ENCODE peak calls at places on chromosomes 16 and 17, in six cellular contexts. D is esophagus squamous epithelium, Q is PC-9, E is esophagus muscularis mucosa, H is right lobe of liver, K is GM23248. G is an unnamed sample.
A peak's percentile ranks its signal among the peaks of the same experiment; 100 is the strongest.

GRCh38 chr16:15829460-15829859 is 27.4 kb downstream of the MYH11 start:
- DNase-seq in Q (no peak), H (no peak), E (peak; percentile 94), D (no peak), K (peak; percentile 22), G (no peak)

GRCh38 chr17:56173026-56173425 is 19.8 kb downstream of the ANKFN1 start:
- DNase-seq in E (no peak), H (no peak), D (no peak), Q (no peak), K (no peak), G (no peak)

GRCh38 chr17:39638317-39638716 is 1.4 kb downstream of the STARD3 start:
- DNase-seq in D (no peak), Q (no peak), E (no peak), H (no peak), K (no peak), G (no peak)

GRCh38 chr16:684961-685696 is 995 bp upstream of the JMJD8 start:
- DNase-seq in H (peak; percentile 69), E (no peak), Q (no peak), D (no peak), K (no peak), G (no peak)

GRCh38 chr16:69131167-69131748 is 1.1 kb downstream of the CHTF8 start:
- DNase-seq in E (no peak), Q (no peak), K (peak; percentile 51), D (no peak), H (no peak), G (no peak)

GRCh38 chr17:29595943-29596774 is 3.2 kb downstream of the ANKRD13B start:
- DNase-seq in H (no peak), D (no peak), E (no peak), Q (peak; percentile 25), K (no peak), G (no peak)

GRCh38 chr16:68081796-68082567 is 3.2 kb upstream of the NFATC3 start:
- DNase-seq in K (peak; percentile 14), Q (no peak), D (no peak), H (peak; percentile 47), E (peak; percentile 79), G (no peak)

GRCh38 chr16:1834096-1834495 is 7.1 kb downstream of the FAHD1 start:
- DNase-seq in D (no peak), E (no peak), H (no peak), K (no peak), Q (no peak), G (no peak)

GRCh38 chr17:50883850-50884291 is 17.7 kb upstream of the TOB1 start:
- DNase-seq in Q (no peak), E (no peak), H (peak; percentile 46), D (no peak), K (no peak), G (no peak)

GRCh38 chr17:1999557-2000251 is 25.4 kb downstream of the RTN4RL1 start:
- DNase-seq in H (peak; percentile 87), D (no peak), K (peak; percentile 30), Q (no peak), E (no peak), G (no peak)

GRCh38 chr16:58031016-58031800 is 5.7 kb downstream of the MMP15 start:
- DNase-seq in H (peak; percentile 91), K (no peak), E (no peak), D (no peak), Q (peak; percentile 28), G (no peak)

GRCh38 chr16:66070140-66070887 is 296.2 kb upstream of the CDH5 start:
- DNase-seq in D (no peak), Q (no peak), E (peak; percentile 93), H (peak; percentile 56), K (peak; percentile 29), G (no peak)

GRCh38 chr16:56643080-56643778 is 4.8 kb downstream of the MT1A start:
- DNase-seq in D (no peak), Q (peak; percentile 69), K (peak; percentile 65), H (peak; percentile 95), E (no peak), G (no peak)

GRCh38 chr17:50205111-50205821 is 3.8 kb upstream of the COL1A1 start:
- DNase-seq in Q (no peak), H (no peak), K (peak; percentile 68), E (no peak), D (no peak), G (peak; percentile 23)

GRCh38 chr17:68594552-68594951 is 6.6 kb downstream of the FAM20A start:
- DNase-seq in H (no peak), D (no peak), E (peak; percentile 66), Q (no peak), K (no peak), G (no peak)
- H3K27ac ChIP-seq in H (no peak overlapping the region), D (peak overlapping the region; percentile 21), E (no peak overlapping the region), Q (no peak overlapping the region), K (no peak overlapping the region), G (no peak overlapping the region)

DNA sequence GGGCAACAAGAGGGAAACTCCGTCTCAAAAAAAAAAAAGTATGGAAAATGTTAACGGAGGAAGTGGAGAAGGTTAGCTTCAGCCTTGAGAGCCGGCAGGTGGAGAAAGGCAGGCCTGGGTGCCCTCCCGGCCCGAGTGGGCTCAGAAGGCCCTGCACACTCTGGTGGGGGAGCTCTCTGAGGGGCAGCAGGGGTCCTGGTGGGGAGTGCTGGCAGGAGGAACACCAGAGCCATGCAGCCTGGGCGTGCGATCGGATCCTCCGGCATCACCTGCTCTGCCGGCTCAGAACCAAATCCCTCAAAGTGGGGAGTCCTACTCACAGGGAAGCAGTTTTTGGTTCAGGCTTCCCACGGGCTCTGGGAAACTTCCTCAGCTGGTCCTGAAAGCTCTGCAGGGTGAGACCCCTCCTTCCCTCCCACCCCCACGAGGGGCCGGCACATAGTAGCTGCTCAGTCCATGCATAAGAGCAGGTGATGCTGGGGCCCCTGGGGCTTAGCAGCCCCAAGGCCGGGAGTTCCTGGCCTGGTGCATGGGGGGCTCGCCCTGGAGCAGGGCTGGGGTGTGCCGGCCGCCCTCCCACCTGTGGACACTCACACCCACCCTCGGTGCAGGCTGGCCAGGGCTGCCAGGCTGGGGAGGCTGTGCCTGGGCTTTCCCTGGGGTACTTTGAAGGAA is 1.2 kb downstream of the FN3K start:
- DNase-seq in K (no peak), Q (no peak), D (no peak), H (no peak), E (no peak), G (no peak)
- H3K4me1 ChIP-seq in K (no peaks in the 10 kb centered on the region), Q (no peaks in the 10 kb centered on the region), D (peaks cover 24% of the 10 kb centered on the region), H (no peaks in the 10 kb centered on the region), E (peaks cover 27% of the 10 kb centered on the region), G (no peaks in the 10 kb centered on the region)

GRCh38 chr16:14014284-14014625 is 56.9 kb upstream of the MRTFB start:
- DNase-seq in K (no peak), H (no peak), Q (no peak), E (no peak), D (no peak), G (no peak)

GRCh38 chr16:14015461-14015860 is 55.7 kb upstream of the MRTFB start:
- DNase-seq in K (no peak), E (no peak), Q (no peak), H (no peak), D (no peak), G (no peak)

GRCh38 chr16:14015017-14015416 is 56.1 kb upstream of the MRTFB start:
- DNase-seq in E (no peak), K (no peak), Q (no peak), D (no peak), H (no peak), G (no peak)

GRCh38 chr16:14013145-14013570 is 58.0 kb upstream of the MRTFB start:
- DNase-seq in D (no peak), K (no peak), E (no peak), H (no peak), Q (no peak), G (no peak)

GRCh38 chr16:14013571-14014283 is 57.4 kb upstream of the MRTFB start:
- DNase-seq in D (no peak), H (no peak), K (peak; percentile 89), Q (peak; percentile 95), E (no peak), G (no peak)
- H3K27ac ChIP-seq in D (peak overlapping the region; percentile 68), H (no peak overlapping the region), K (peak overlapping the region; percentile 90), Q (peak overlapping the region; percentile 85), E (peak overlapping the region; percentile 60), G (peak overlapping the region; percentile 10)

DNA sequence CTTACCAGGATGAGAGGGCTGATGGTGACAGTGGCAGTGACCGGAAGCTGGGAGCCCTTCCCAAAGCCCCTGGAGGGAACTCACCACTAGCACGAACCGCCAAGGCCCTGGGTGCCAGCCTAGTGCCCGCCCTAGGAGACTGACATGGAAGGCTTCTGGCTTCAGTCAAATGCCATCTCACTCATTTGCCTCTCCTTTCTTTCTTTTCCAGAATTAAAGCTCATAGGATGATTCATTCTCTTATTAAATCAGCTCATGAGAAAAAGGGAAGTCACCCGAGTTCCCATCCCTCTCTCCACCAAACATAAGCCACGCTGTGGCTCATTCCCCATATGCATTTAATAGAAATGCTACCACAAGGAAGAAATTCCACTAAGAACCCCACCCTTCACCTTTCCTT is 12.1 kb downstream of the CUEDC1 start:
- DNase-seq in K (peak; percentile 86), E (no peak), Q (peak; percentile 82), H (no peak), D (no peak), G (no peak)
- H3K4me1 ChIP-seq in K (peaks cover 49% of the 10 kb centered on the region), E (peaks cover 100% of the 10 kb centered on the region), Q (peaks cover 46% of the 10 kb centered on the region), H (peaks cover 3% of the 10 kb centered on the region), D (peaks cover 100% of the 10 kb centered on the region), G (peaks cover 42% of the 10 kb centered on the region)

DNA sequence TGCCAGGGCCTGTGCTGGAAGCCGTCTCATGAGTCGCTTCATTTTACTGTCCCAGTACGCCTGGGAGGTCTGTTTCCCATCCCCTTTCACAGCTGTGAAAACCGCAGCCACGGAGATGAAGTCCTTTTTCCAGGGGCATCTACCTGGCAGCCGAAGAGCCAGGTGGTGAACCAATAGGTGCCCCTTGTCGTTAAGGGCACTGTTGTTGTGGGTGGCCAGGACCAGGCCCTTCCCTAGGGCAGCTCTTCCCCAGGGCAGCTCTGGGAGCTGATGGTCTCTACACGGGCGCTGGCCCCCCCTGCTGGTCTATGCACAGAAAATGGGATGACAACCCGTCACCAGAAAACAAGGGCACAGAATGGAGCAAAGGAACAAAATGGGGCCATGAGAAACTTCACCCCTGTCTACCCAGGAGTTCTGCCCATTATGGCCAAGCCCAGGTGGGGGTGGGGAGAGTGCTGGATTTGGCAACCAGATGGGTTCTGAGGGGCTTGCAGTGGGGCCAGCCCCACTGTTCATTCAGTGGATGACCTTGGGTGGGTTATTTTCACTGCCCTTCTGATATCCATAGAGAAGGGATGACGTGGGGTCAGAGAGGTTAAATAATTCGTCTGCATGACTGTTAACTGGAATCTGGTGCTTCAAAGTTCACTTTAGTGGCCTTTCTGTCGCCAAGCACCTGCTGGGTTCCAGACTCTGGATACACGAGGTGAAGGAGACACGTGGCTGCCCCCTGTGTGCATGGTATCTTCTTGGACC is 11.5 kb downstream of the RMI2 start:
- DNase-seq in E (no peak), Q (no peak), K (peak; percentile 77), D (no peak), H (peak; percentile 81), G (no peak)
- H3K27ac ChIP-seq in E (no peak overlapping the region), Q (peak overlapping the region; percentile 81), K (peak overlapping the region; percentile 65), D (peak overlapping the region; percentile 73), H (no peak overlapping the region), G (peak overlapping the region; percentile 74)

GRCh38 chr17:718075-718474 is 3.4 kb upstream of the VPS53 start:
- DNase-seq in E (no peak), D (no peak), K (no peak), Q (no peak), H (no peak), G (no peak)
- H3K4me1 ChIP-seq in E (peaks cover 37% of the 10 kb centered on the region), D (peaks cover 60% of the 10 kb centered on the region), K (peaks cover 4% of the 10 kb centered on the region), Q (peaks cover 21% of the 10 kb centered on the region), H (no peaks in the 10 kb centered on the region), G (peaks cover 18% of the 10 kb centered on the region)

G was measured in RWPE2.